ENCODE peak calls at places on chromosome 10, in five cellular contexts. J, K, H, Y and B are unnamed samples.

GRCh38 chr10:13784067-13784466 is 197.3 kb downstream of the PRPF18 start:
- DNase-seq in J (no peak), H (peak; percentile 49), K (peak; percentile 48), Y (peak; percentile 75), B (peak; percentile 27)

GRCh38 chr10:77710759-77711682 is 73.4 kb upstream of the KCNMA1 start:
- DNase-seq in K (peak; percentile 88), J (no peak), Y (peak; percentile 78), H (peak; percentile 73), B (peak; percentile 76)

GRCh38 chr10:91032614-91033248 is 111.8 kb upstream of the ANKRD1 start:
- DNase-seq in K (no peak), J (no peak), H (no peak), Y (peak; percentile 14), B (no peak)

GRCh38 chr10:131085586-131085860 is 226.0 kb downstream of the TCERG1L start:
- DNase-seq in H (no peak), K (no peak), Y (no peak), J (no peak), B (no peak)

GRCh38 chr10:30000802-30001571 is 58.4 kb downstream of the JCAD start:
- DNase-seq in K (no peak), J (peak; percentile 61), Y (peak; percentile 96), H (peak; percentile 77), B (peak; percentile 77)

GRCh38 chr10:118033905-118034304 is 12.8 kb downstream of the RAB11FIP2 start:
- DNase-seq in K (no peak), J (no peak), H (no peak), Y (no peak), B (no peak)

GRCh38 chr10:113858541-113858940 is 4.1 kb downstream of the NHLRC2 start:
- DNase-seq in J (no peak), K (no peak), H (peak; percentile 33), Y (peak; percentile 64), B (peak; percentile 49)

GRCh38 chr10:96305019-96305418 is 785 bp downstream of the DNTT start:
- DNase-seq in J (no peak), H (no peak), Y (no peak), K (no peak), B (no peak)

GRCh38 chr10:60916025-60916424 is 28.0 kb downstream of the RHOBTB1 start:
- DNase-seq in Y (no peak), J (no peak), H (no peak), K (no peak), B (peak; percentile 47)

GRCh38 chr10:4704034-4704545 is 121.9 kb upstream of the AKR1E2 start:
- DNase-seq in H (peak; percentile 98), Y (peak; percentile 97), J (peak; percentile 93), K (no peak), B (peak; percentile 28)

GRCh38 chr10:58637372-58637771 is 124.7 kb downstream of the BICC1 start:
- DNase-seq in J (no peak), Y (peak; percentile 96), K (no peak), H (no peak), B (no peak)

GRCh38 chr10:27192284-27192683 is 37.1 kb downstream of the MASTL start:
- DNase-seq in J (peak; percentile 45), K (no peak), H (peak; percentile 66), Y (peak; percentile 96), B (no peak)

GRCh38 chr10:88728107-88728763 is 22.2 kb downstream of the LIPK start:
- DNase-seq in K (peak; percentile 81), Y (peak; percentile 22), H (peak; percentile 13), J (no peak), B (peak; percentile 65)

GRCh38 chr10:99658622-99659030 is 683 bp upstream of the ENTPD7 start:
- DNase-seq in Y (peak; percentile 83), K (peak; percentile 24), J (no peak), H (peak; percentile 63), B (peak; percentile 21)

GRCh38 chr10:79390551-79391229 is 43.4 kb downstream of the PPIF start:
- DNase-seq in K (no peak), J (no peak), H (no peak), Y (no peak), B (no peak)

GRCh38 chr10:94361161-94361794 is 1.5 kb downstream of the NOC3L start:
- DNase-seq in H (peak; percentile 51), K (no peak), J (no peak), Y (peak; percentile 49), B (peak; percentile 27)

GRCh38 chr10:132410779-132411532 is 14.0 kb downstream of the PWWP2B start:
- DNase-seq in H (no peak), Y (no peak), K (no peak), J (no peak), B (no peak)

GRCh38 chr10:6530211-6530840 is 49.8 kb downstream of the PRKCQ start:
- DNase-seq in J (no peak), K (no peak), Y (no peak), H (no peak), B (no peak)

GRCh38 chr10:60908896-60909295 is 35.1 kb downstream of the RHOBTB1 start:
- DNase-seq in H (no peak), J (no peak), Y (no peak), K (no peak), B (no peak)

GRCh38 chr10:116444527-116445142 is 17.0 kb downstream of the PNLIPRP3 start:
- DNase-seq in H (peak; percentile 21), K (peak; percentile 70), Y (peak; percentile 55), J (no peak), B (peak; percentile 38)

GRCh38 chr10:99119258-99119748 is 116.3 kb downstream of the HPSE2 start:
- DNase-seq in K (no peak), Y (no peak), J (no peak), H (no peak), B (no peak)

GRCh38 chr10:88401671-88402347 is 181.3 kb downstream of the RNLS start:
- DNase-seq in J (no peak), K (no peak), H (peak; percentile 16), Y (peak; percentile 57), B (peak; percentile 17)

GRCh38 chr10:36271631-36272340 is 629.7 kb upstream of the FZD8 start:
- DNase-seq in H (no peak), J (no peak), Y (no peak), K (no peak), B (no peak)

GRCh38 chr10:69360485-69361302 is 56.0 kb downstream of the TACR2 start:
- DNase-seq in K (no peak), J (peak; percentile 94), Y (peak; percentile 97), H (peak; percentile 40), B (no peak)

GRCh38 chr10:93352638-93353383 is 129.3 kb downstream of the MYOF start:
- DNase-seq in H (peak; percentile 46), J (no peak), Y (peak; percentile 56), K (peak; percentile 60), B (peak; percentile 64)

GRCh38 chr10:124339119-124339807 is 79.5 kb downstream of the OAT start:
- DNase-seq in H (no peak), Y (no peak), K (no peak), J (no peak), B (no peak)

GRCh38 chr10:78471723-78472541 is 438.3 kb downstream of the RPS24 start:
- DNase-seq in J (no peak), Y (no peak), H (no peak), K (no peak), B (no peak)

GRCh38 chr10:7351905-7352304 is 58.9 kb downstream of the SFMBT2 start:
- DNase-seq in J (no peak), Y (no peak), H (no peak), K (no peak), B (no peak)

GRCh38 chr10:57222603-57223002 is 861.5 kb upstream of the ZWINT start:
- DNase-seq in K (peak; percentile 59), H (no peak), J (no peak), Y (no peak), B (no peak)

GRCh38 chr10:3398825-3399646 is 226.5 kb upstream of the PITRM1 start:
- DNase-seq in H (peak; percentile 48), J (no peak), Y (peak; percentile 56), K (no peak), B (no peak)

GRCh38 chr10:113614304-113614703 is 49.5 kb downstream of the NRAP start:
- DNase-seq in H (no peak), K (no peak), J (no peak), Y (no peak), B (no peak)

GRCh38 chr10:42934842-42935241 is 142.0 kb upstream of the RET start:
- DNase-seq in J (no peak), H (no peak), Y (no peak), K (no peak), B (no peak)

GRCh38 chr10:42932735-42933453 is 144.0 kb upstream of the RET start:
- DNase-seq in K (peak; percentile 87), H (no peak), Y (no peak), J (no peak), B (peak; percentile 51)

GRCh38 chr10:42932116-42932515 is 144.8 kb upstream of the RET start:
- DNase-seq in K (no peak), J (no peak), Y (no peak), H (no peak), B (no peak)

GRCh38 chr10:42934351-42934811 is 142.5 kb upstream of the RET start:
- DNase-seq in K (no peak), J (no peak), H (no peak), Y (no peak), B (no peak)

GRCh38 chr10:42933454-42934340 is 143.2 kb upstream of the RET start:
- DNase-seq in H (peak; percentile 21), Y (no peak), J (no peak), K (peak; percentile 73), B (peak; percentile 65)
- TF ChIP-seq EZH2 in H (peak; percentile 57), Y (no peak), J (no peak), K (peak; percentile 77), B (no peak)

DNA sequence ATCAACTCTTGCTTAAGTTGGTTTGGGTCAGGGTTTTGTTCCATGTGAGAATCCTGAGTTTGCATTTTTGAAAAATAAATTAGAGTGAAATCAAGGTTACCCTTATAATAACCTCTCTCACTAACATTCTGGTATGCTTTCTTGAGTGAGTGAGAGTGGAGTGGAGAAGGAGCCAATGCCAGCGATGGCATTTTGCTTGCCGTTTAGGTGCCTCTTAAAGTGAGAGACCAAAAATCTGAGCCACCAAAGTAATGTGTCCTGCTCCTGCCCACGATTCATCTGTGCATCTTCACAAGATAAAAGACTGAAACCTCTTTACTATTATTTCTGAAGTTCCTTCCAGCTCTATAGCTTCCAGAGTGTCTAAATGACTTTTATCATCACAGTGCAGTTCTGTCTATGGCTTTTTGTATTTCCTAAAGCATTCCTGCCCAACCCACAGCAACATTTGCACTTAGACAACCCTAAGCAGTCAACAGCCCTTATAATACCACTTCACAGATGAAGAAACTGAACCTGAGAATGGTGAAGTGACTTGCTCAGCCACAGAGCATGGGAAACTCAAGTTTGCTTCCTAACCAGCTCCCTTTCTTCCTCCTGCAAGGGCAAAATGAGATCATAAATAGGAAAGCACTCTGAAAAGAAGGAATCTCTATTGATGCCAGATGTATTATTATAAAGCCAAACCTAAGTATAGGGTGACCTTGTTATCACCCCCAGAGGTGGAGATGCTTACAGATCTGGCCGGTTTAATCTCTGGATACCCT is 23.6 kb upstream of the XPNPEP1 start:
- DNase-seq in J (no peak), H (no peak), Y (no peak), K (no peak), B (no peak)
- TF ChIP-seq EZH2 in J (no peak), H (no peak), Y (no peak), K (no peak), B (no peak)

DNA sequence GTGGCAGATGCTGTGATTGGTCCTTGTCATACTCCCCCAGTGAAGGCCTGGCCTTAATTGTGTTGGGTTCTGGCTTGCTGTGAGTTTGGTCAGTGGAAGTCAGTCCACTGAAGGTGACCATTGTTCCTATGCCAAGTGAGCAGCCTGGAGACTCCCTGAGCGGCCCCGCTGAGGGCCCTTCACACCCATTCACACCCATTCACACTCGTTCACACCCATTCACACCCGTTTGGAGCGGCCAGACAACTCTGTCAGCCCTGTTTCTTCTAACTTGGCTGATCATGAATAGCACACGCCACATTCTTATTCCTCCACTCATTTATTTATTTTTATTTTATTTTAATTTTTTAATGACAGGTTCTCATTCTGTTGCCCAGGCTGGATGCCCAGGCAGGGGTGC is 61.5 kb downstream of the C10orf120 start:
- DNase-seq in H (no peak), Y (no peak), K (no peak), J (no peak), B (no peak)
- TF ChIP-seq EZH2 in H (no peak), Y (no peak), K (no peak), J (no peak), B (no peak)

GRCh38 chr10:115092555-115093285 is 445 bp upstream of the ATRNL1 start:
- DNase-seq in Y (peak; percentile 44), K (peak; percentile 80), H (peak; percentile 22), J (no peak), B (peak; percentile 49)
- TF ChIP-seq EZH2 in Y (no peak), K (peak; percentile 56), H (peak; percentile 68), J (no peak), B (no peak)